ENCODE peak calls at places on chromosomes 3 and 15, in five cellular contexts. R is NCI-H1048, C is colonic mucosa, J is RPMI7951, F is uterus. K is an unnamed sample.
A peak's percentile ranks its signal among the peaks of the same experiment; 100 is the strongest.

GRCh38 chr3:114899186-114899931 is 247.7 kb downstream of the ZBTB20 start:
- DNase-seq in R (no peak), F (no peak), J (no peak), C (peak; percentile 34), K (peak; percentile 79)

GRCh38 chr15:94607176-94607654 is 375.9 kb downstream of the MCTP2 start:
- DNase-seq in C (no peak), F (peak; percentile 36), R (no peak), J (no peak), K (no peak)

GRCh38 chr15:26970712-26971210 is at the start of gene GABRG3:
- DNase-seq in C (no peak), J (no peak), F (no peak), R (no peak), K (peak; percentile 20)

GRCh38 chr3:45544024-45544718 is 50.4 kb upstream of the LIMD1 start:
- DNase-seq in F (no peak), C (no peak), R (no peak), J (no peak), K (no peak)

GRCh38 chr3:128327606-128328031 is 139.1 kb downstream of the DNAJB8 start:
- DNase-seq in J (no peak), C (no peak), R (no peak), F (no peak), K (no peak)

GRCh38 chr3:109195812-109196211 is 59.3 kb downstream of the C3orf85 start:
- DNase-seq in C (no peak), J (peak; percentile 26), R (no peak), F (no peak), K (no peak)

GRCh38 chr3:141045849-141046248 is 5.3 kb upstream of the SPSB4 start:
- DNase-seq in J (no peak), R (peak; percentile 29), C (no peak), F (no peak), K (no peak)

GRCh38 chr3:51734572-51734907 is 27.7 kb downstream of the GRM2 start:
- DNase-seq in J (no peak), C (no peak), R (no peak), F (no peak), K (no peak)

GRCh38 chr3:155208183-155208582 is 85.3 kb downstream of the STRIT1 start:
- DNase-seq in J (no peak), R (no peak), C (no peak), F (no peak), K (no peak)

GRCh38 chr15:85047271-85047948 is 65.8 kb downstream of the PDE8A start:
- DNase-seq in R (no peak), J (peak; percentile 93), C (no peak), F (peak; percentile 20), K (peak; percentile 55)

GRCh38 chr15:60477991-60478632 is 830 bp downstream of the ICE2 start:
- DNase-seq in F (no peak), C (peak; percentile 20), R (no peak), J (peak; percentile 46), K (peak; percentile 15)

GRCh38 chr3:9757427-9757826 is 7.7 kb downstream of the OGG1 start:
- DNase-seq in F (no peak), J (no peak), C (no peak), R (no peak), K (no peak)

GRCh38 chr15:66046751-66047150 is 177.5 kb downstream of the RAB11A start:
- DNase-seq in C (no peak), R (no peak), J (no peak), F (no peak), K (no peak)